ENCODE peak calls at places on chromosomes 6 and 20, in ten cellular contexts. U is hepatocyte, K is body of pancreas, E is IMR-90, J is colonic mucosa, L is tibial nerve, F is dorsolateral prefrontal cortex, N is PC-3, M is fibroblast of lung, V is HepG2. R is an unnamed sample.

GRCh38 chr20:13930246-13930645 is 60.2 kb downstream of the SEL1L2 start:
- DNase-seq in K (no peak), V (no peak), L (no peak), F (no peak), E (no peak), M (no peak), N (peak; percentile 91), J (no peak), U (no peak), R (no peak)

GRCh38 chr6:28553986-28554881 is 28.6 kb downstream of the GPX5 start:
- DNase-seq in M (no peak), V (peak; percentile 77), N (no peak), K (peak; percentile 8), L (no peak), U (peak; percentile 57), F (no peak), J (no peak), E (no peak), R (peak; percentile 2)

GRCh38 chr20:48716086-48716485 is 111.7 kb downstream of the PREX1 start:
- DNase-seq in M (no peak), J (no peak), F (no peak), V (no peak), E (no peak), U (no peak), N (no peak), K (no peak), L (no peak), R (no peak)

GRCh38 chr6:163333038-163333437 is 81.5 kb upstream of the QKI start:
- DNase-seq in V (no peak), E (no peak), U (no peak), F (no peak), K (no peak), N (no peak), L (no peak), M (peak; percentile 42), J (no peak), R (no peak)

GRCh38 chr6:135224037-135224647 is 43.0 kb downstream of the MYB start:
- DNase-seq in E (no peak), F (no peak), N (no peak), M (no peak), J (no peak), K (no peak), U (no peak), V (no peak), L (no peak), R (no peak)

GRCh38 chr20:20820104-20820503 is 107.7 kb upstream of the RALGAPA2 start:
- DNase-seq in M (no peak), U (no peak), L (no peak), K (peak; percentile 69), V (peak; percentile 68), N (peak; percentile 29), E (no peak), J (no peak), F (no peak), R (peak; percentile 94)

GRCh38 chr20:61288331-61288784 is 36.3 kb downstream of the CDH4 start:
- DNase-seq in V (no peak), N (no peak), J (no peak), E (no peak), F (no peak), U (no peak), M (no peak), K (no peak), L (no peak), R (no peak)

GRCh38 chr6:84489598-84489997 is 262.2 kb upstream of the CEP162 start:
- DNase-seq in U (no peak), F (no peak), V (no peak), J (no peak), M (no peak), N (no peak), L (no peak), K (no peak), E (no peak), R (no peak)

GRCh38 chr20:23966298-23966697 is 22.3 kb downstream of the GGTLC1 start:
- DNase-seq in K (no peak), J (no peak), V (no peak), E (no peak), L (no peak), M (no peak), F (no peak), N (no peak), U (no peak), R (no peak)

GRCh38 chr6:80605165-80605989 is 498.9 kb downstream of the BCKDHB start:
- DNase-seq in M (peak; percentile 53), F (no peak), J (no peak), K (no peak), L (peak; percentile 16), V (peak; percentile 18), U (peak; percentile 71), N (peak; percentile 58), E (peak; percentile 68), R (peak; percentile 66)

GRCh38 chr6:166686317-166686716 is 59.3 kb upstream of the RPS6KA2 start:
- DNase-seq in E (no peak), F (no peak), M (no peak), L (no peak), N (no peak), U (no peak), J (no peak), K (no peak), V (no peak), R (no peak)

GRCh38 chr6:35240838-35241801 is 18.4 kb upstream of the ZNF76 start:
- DNase-seq in V (peak; percentile 59), F (peak; percentile 81), L (peak; percentile 81), N (peak; percentile 88), E (peak; percentile 44), M (peak; percentile 19), U (peak; percentile 87), J (peak; percentile 79), K (peak; percentile 85), R (peak; percentile 80)

GRCh38 chr20:48660788-48661187 is 167.0 kb downstream of the PREX1 start:
- DNase-seq in K (no peak), L (no peak), E (no peak), U (no peak), V (no peak), N (no peak), F (no peak), J (no peak), M (no peak), R (no peak)

GRCh38 chr6:146857960-146858308 is 259.2 kb downstream of the ADGB start:
- DNase-seq in L (peak; percentile 22), N (no peak), K (no peak), J (no peak), F (peak; percentile 28), E (no peak), U (no peak), V (no peak), M (no peak), R (peak; percentile 70)

GRCh38 chr6:148935705-148936306 is 189.0 kb downstream of the UST start:
- DNase-seq in F (no peak), J (no peak), N (peak; percentile 80), M (peak; percentile 71), L (no peak), E (peak; percentile 71), V (no peak), K (no peak), U (no peak), R (no peak)

DNA sequence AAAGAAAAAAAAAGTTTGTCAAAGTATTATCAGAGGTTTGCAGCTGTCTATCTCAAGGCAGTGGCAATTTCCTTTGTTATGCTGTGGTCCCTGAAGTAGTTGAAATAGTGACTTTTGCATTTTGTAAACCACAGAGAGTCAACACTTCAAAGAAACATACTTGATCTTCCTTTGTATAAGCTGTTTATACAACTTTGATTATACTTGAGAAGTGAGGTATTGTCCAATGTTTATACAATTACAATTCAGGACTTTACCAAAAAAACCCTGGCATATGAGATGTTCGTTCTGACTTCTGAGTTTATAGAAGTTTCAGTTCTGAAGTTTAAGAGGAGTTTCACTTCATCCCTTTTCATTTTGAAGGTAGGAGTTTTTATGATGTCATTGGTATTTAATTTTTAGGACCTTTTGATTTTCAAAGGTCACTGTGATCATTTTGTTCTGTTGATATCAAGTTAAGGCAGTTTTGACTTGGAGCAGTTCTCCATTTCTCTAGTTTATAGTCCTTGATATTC is 4.0 kb downstream of the STK4 start:
- DNase-seq in F (no peak), J (no peak), E (peak; percentile 24), K (no peak), V (no peak), U (no peak), M (peak; percentile 18), L (no peak), N (no peak), R (no peak)
- H3K27ac ChIP-seq in F (no peak overlapping the region), J (peak overlapping the region; percentile 48), E (no peak overlapping the region), K (no peak overlapping the region), V (no peak overlapping the region), U (no peak overlapping the region), M (no peak overlapping the region), L (peak overlapping the region; percentile 38), N (no peak overlapping the region), R (no peak overlapping the region)

GRCh38 chr6:30264731-30265130 is 51.5 kb upstream of the TRIM26 start:
- DNase-seq in J (no peak), E (peak; percentile 49), K (no peak), U (no peak), M (peak; percentile 78), F (no peak), V (no peak), L (no peak), N (no peak), R (no peak)
- H3K27ac ChIP-seq in J (no peak overlapping the region), E (no peak overlapping the region), K (no peak overlapping the region), U (no peak overlapping the region), M (no peak overlapping the region), F (no peak overlapping the region), V (no peak overlapping the region), L (no peak overlapping the region), N (no peak overlapping the region), R (no peak overlapping the region)

GRCh38 chr20:63277466-63278272 is 5.1 kb downstream of the ARFGAP1 start:
- DNase-seq in L (no peak), M (no peak), F (no peak), V (no peak), K (no peak), J (no peak), N (no peak), U (no peak), E (no peak), R (no peak)
- H3K27ac ChIP-seq in L (no peak overlapping the region), M (no peak overlapping the region), F (no peak overlapping the region), V (no peak overlapping the region), K (no peak overlapping the region), J (no peak overlapping the region), N (no peak overlapping the region), U (no peak overlapping the region), E (no peak overlapping the region), R (no peak overlapping the region)

GRCh38 chr20:62805365-62805710 is 703 bp downstream of the OGFR start:
- DNase-seq in M (no peak), L (no peak), J (peak; percentile 48), N (peak; percentile 20), V (no peak), U (peak; percentile 52), E (no peak), K (peak; percentile 37), F (no peak), R (peak; percentile 57)

GRCh38 chr20:62806383-62807050 is 1.9 kb downstream of the OGFR start:
- DNase-seq in N (no peak), L (no peak), J (no peak), E (no peak), U (no peak), K (no peak), V (no peak), F (no peak), M (no peak), R (no peak)

GRCh38 chr20:62805711-62806382 is 1.2 kb downstream of the OGFR start:
- DNase-seq in N (no peak), M (no peak), U (peak; percentile 58), J (no peak), K (peak; percentile 29), L (peak; percentile 48), V (peak; percentile 90), E (no peak), F (no peak), R (no peak)

GRCh38 chr20:62804021-62804631 is 509 bp upstream of the OGFR start:
- DNase-seq in U (no peak), F (no peak), V (peak; percentile 67), L (no peak), J (no peak), M (no peak), N (no peak), K (no peak), E (no peak), R (no peak)

GRCh38 chr20:62804632-62805364 is at the start of gene OGFR:
- DNase-seq in M (peak; percentile 51), U (peak; percentile 79), K (peak; percentile 66), N (peak; percentile 51), L (peak; percentile 50), J (peak; percentile 76), V (no peak), E (peak; percentile 38), F (peak; percentile 53), R (peak; percentile 84)
- H3K27ac ChIP-seq in M (peak within 1 kb of the TSS; percentile 77), U (peak within 1 kb of the TSS; percentile 84), K (peak within 1 kb of the TSS; percentile 73), N (peak within 1 kb of the TSS; percentile 62), L (peak within 1 kb of the TSS; percentile 98), J (peak within 1 kb of the TSS; percentile 85), V (peak within 1 kb of the TSS; percentile 89), E (peak within 1 kb of the TSS; percentile 100), F (peak within 1 kb of the TSS; percentile 94), R (no peak within 1 kb of the TSS)